ENCODE peak calls at places on chromosome 13, in six cellular contexts. One of them, this sample, is unnamed.

GRCh38 chr13:41029629-41030028 is 10.5 kb upstream of the ELF1 start:
- DNase-seq in PC-3: peak; percentile 10
- DNase-seq in endodermal cell: peak; percentile 68
- DNase-seq in left ventricle myocardium inferior: no peak
- DNase-seq in tibial nerve: no peak
- DNase-seq in endothelial cell: no peak
- DNase-seq in this sample: no peak

GRCh38 chr13:100490692-100491091 is 97.9 kb downstream of the GGACT start:
- DNase-seq in endothelial cell: no peak
- DNase-seq in PC-3: no peak
- DNase-seq in endodermal cell: peak; percentile 88
- DNase-seq in tibial nerve: no peak
- DNase-seq in left ventricle myocardium inferior: no peak
- DNase-seq in this sample: no peak

GRCh38 chr13:108302279-108302678 is 32.8 kb downstream of the TNFSF13B start:
- DNase-seq in left ventricle myocardium inferior: no peak
- DNase-seq in PC-3: peak; percentile 16
- DNase-seq in endothelial cell: no peak
- DNase-seq in endodermal cell: no peak
- DNase-seq in tibial nerve: no peak
- DNase-seq in this sample: no peak

GRCh38 chr13:95677564-95678386 is 836 bp downstream of the DNAJC3 start:
- DNase-seq in PC-3: peak; percentile 21
- DNase-seq in left ventricle myocardium inferior: no peak
- DNase-seq in tibial nerve: no peak
- DNase-seq in endodermal cell: no peak
- DNase-seq in endothelial cell: no peak
- DNase-seq in this sample: peak; percentile 35

GRCh38 chr13:98585398-98585754 is 8.5 kb upstream of the STK24 start:
- DNase-seq in left ventricle myocardium inferior: no peak
- DNase-seq in endodermal cell: no peak
- DNase-seq in PC-3: no peak
- DNase-seq in endothelial cell: no peak
- DNase-seq in tibial nerve: no peak
- DNase-seq in this sample: no peak

GRCh38 chr13:107867701-107868661 is 347.4 kb downstream of the LIG4 start:
- DNase-seq in endodermal cell: peak; percentile 89
- DNase-seq in PC-3: peak; percentile 61
- DNase-seq in tibial nerve: no peak
- DNase-seq in endothelial cell: peak; percentile 68
- DNase-seq in left ventricle myocardium inferior: no peak
- DNase-seq in this sample: no peak

GRCh38 chr13:72255908-72256307 is 388.9 kb upstream of the DACH1 start:
- DNase-seq in tibial nerve: no peak
- DNase-seq in left ventricle myocardium inferior: no peak
- DNase-seq in PC-3: peak; percentile 70
- DNase-seq in endodermal cell: peak; percentile 85
- DNase-seq in endothelial cell: peak; percentile 56
- DNase-seq in this sample: no peak

GRCh38 chr13:110103479-110103878 is 203.5 kb downstream of the COL4A1 start:
- DNase-seq in left ventricle myocardium inferior: no peak
- DNase-seq in endodermal cell: no peak
- DNase-seq in tibial nerve: no peak
- DNase-seq in endothelial cell: no peak
- DNase-seq in PC-3: peak; percentile 37
- DNase-seq in this sample: no peak

GRCh38 chr13:66556306-66556705 is 673.8 kb downstream of the PCDH9 start:
- DNase-seq in PC-3: peak; percentile 38
- DNase-seq in left ventricle myocardium inferior: no peak
- DNase-seq in endodermal cell: no peak
- DNase-seq in tibial nerve: no peak
- DNase-seq in endothelial cell: no peak
- DNase-seq in this sample: no peak

GRCh38 chr13:43279696-43280095 is 256.3 kb downstream of the DNAJC15 start:
- DNase-seq in endothelial cell: no peak
- DNase-seq in PC-3: no peak
- DNase-seq in left ventricle myocardium inferior: no peak
- DNase-seq in endodermal cell: no peak
- DNase-seq in tibial nerve: no peak
- DNase-seq in this sample: no peak

GRCh38 chr13:59488436-59488835 is 675.3 kb downstream of the DIAPH3 start:
- DNase-seq in endodermal cell: no peak
- DNase-seq in tibial nerve: no peak
- DNase-seq in PC-3: peak; percentile 3
- DNase-seq in left ventricle myocardium inferior: no peak
- DNase-seq in endothelial cell: no peak
- DNase-seq in this sample: no peak

GRCh38 chr13:49400755-49401659 is 42.9 kb downstream of the CAB39L start:
- DNase-seq in left ventricle myocardium inferior: no peak
- DNase-seq in tibial nerve: no peak
- DNase-seq in endothelial cell: no peak
- DNase-seq in PC-3: peak; percentile 31
- DNase-seq in endodermal cell: no peak
- DNase-seq in this sample: no peak

GRCh38 chr13:34577051-34577450 is 365.0 kb upstream of the NBEA start:
- DNase-seq in PC-3: peak; percentile 8
- DNase-seq in endodermal cell: no peak
- DNase-seq in tibial nerve: no peak
- DNase-seq in endothelial cell: no peak
- DNase-seq in left ventricle myocardium inferior: no peak
- DNase-seq in this sample: no peak

GRCh38 chr13:77425705-77426104 is 98.8 kb upstream of the MYCBP2 start:
- DNase-seq in left ventricle myocardium inferior: no peak
- DNase-seq in PC-3: no peak
- DNase-seq in endothelial cell: no peak
- DNase-seq in endodermal cell: no peak
- DNase-seq in tibial nerve: no peak
- DNase-seq in this sample: no peak

GRCh38 chr13:29858231-29858630 is 7.8 kb upstream of the UBL3 start:
- DNase-seq in tibial nerve: no peak
- DNase-seq in endodermal cell: no peak
- DNase-seq in PC-3: no peak
- DNase-seq in endothelial cell: no peak
- DNase-seq in left ventricle myocardium inferior: no peak
- DNase-seq in this sample: no peak

GRCh38 chr13:43303040-43303729 is 279.8 kb downstream of the DNAJC15 start:
- DNase-seq in tibial nerve: no peak
- DNase-seq in endodermal cell: peak; percentile 86
- DNase-seq in endothelial cell: peak; percentile 59
- DNase-seq in PC-3: peak; percentile 50
- DNase-seq in left ventricle myocardium inferior: peak; percentile 54
- DNase-seq in this sample: no peak

GRCh38 chr13:63381078-63381859 is 1965.6 kb upstream of the PCDH20 start:
- DNase-seq in PC-3: peak; percentile 11
- DNase-seq in left ventricle myocardium inferior: no peak
- DNase-seq in endothelial cell: no peak
- DNase-seq in tibial nerve: no peak
- DNase-seq in endodermal cell: no peak
- DNase-seq in this sample: no peak

GRCh38 chr13:87669379-87669978 is 1.7 kb upstream of the SLITRK5 start:
- DNase-seq in endothelial cell: no peak
- DNase-seq in tibial nerve: no peak
- DNase-seq in left ventricle myocardium inferior: no peak
- DNase-seq in endodermal cell: peak; percentile 68
- DNase-seq in PC-3: peak; percentile 59
- DNase-seq in this sample: no peak

GRCh38 chr13:57631607-57632275 is at the start of gene PCDH17:
- DNase-seq in endothelial cell: peak; percentile 32
- DNase-seq in endodermal cell: no peak
- DNase-seq in left ventricle myocardium inferior: peak; percentile 23
- DNase-seq in PC-3: no peak
- DNase-seq in tibial nerve: no peak
- DNase-seq in this sample: no peak

GRCh38 chr13:24459234-24459633 is 53.3 kb downstream of the PARP4 start:
- DNase-seq in PC-3: no peak
- DNase-seq in endothelial cell: no peak
- DNase-seq in tibial nerve: no peak
- DNase-seq in endodermal cell: no peak
- DNase-seq in left ventricle myocardium inferior: no peak
- DNase-seq in this sample: no peak

GRCh38 chr13:104740616-104741222 is 1674.5 kb upstream of the SLC10A2 start:
- DNase-seq in endothelial cell: no peak
- DNase-seq in left ventricle myocardium inferior: no peak
- DNase-seq in endodermal cell: no peak
- DNase-seq in tibial nerve: no peak
- DNase-seq in PC-3: no peak
- DNase-seq in this sample: no peak

GRCh38 chr13:61779456-61779855 is 363.8 kb upstream of the PCDH20 start:
- DNase-seq in endodermal cell: peak; percentile 63
- DNase-seq in tibial nerve: no peak
- DNase-seq in PC-3: no peak
- DNase-seq in endothelial cell: no peak
- DNase-seq in left ventricle myocardium inferior: no peak
- DNase-seq in this sample: no peak

GRCh38 chr13:52026246-52026626 is 1.7 kb downstream of the UTP14C start:
- DNase-seq in endothelial cell: no peak
- DNase-seq in left ventricle myocardium inferior: no peak
- DNase-seq in PC-3: no peak
- DNase-seq in endodermal cell: peak; percentile 54
- DNase-seq in tibial nerve: no peak
- DNase-seq in this sample: no peak
- TF ChIP-seq CTCF in endothelial cell: no peak
- TF ChIP-seq CTCF in left ventricle myocardium inferior: no peak
- TF ChIP-seq CTCF in PC-3: peak; percentile 15
- TF ChIP-seq CTCF in endodermal cell: peak; percentile 51
- TF ChIP-seq CTCF in tibial nerve: no peak
- TF ChIP-seq CTCF in this sample: no peak

GRCh38 chr13:113455384-113455783 is 2.1 kb upstream of the ADPRHL1 start:
- DNase-seq in tibial nerve: no peak
- DNase-seq in endothelial cell: no peak
- DNase-seq in PC-3: no peak
- DNase-seq in left ventricle myocardium inferior: no peak
- DNase-seq in endodermal cell: no peak
- DNase-seq in this sample: no peak

GRCh38 chr13:113458218-113459065 is 5.2 kb upstream of the ADPRHL1 start:
- DNase-seq in tibial nerve: no peak
- DNase-seq in endodermal cell: peak; percentile 74
- DNase-seq in PC-3: no peak
- DNase-seq in endothelial cell: peak; percentile 56
- DNase-seq in left ventricle myocardium inferior: no peak
- DNase-seq in this sample: no peak

GRCh38 chr13:113454936-113455335 is 1.6 kb upstream of the ADPRHL1 start:
- DNase-seq in tibial nerve: no peak
- DNase-seq in PC-3: no peak
- DNase-seq in endodermal cell: no peak
- DNase-seq in left ventricle myocardium inferior: no peak
- DNase-seq in endothelial cell: no peak
- DNase-seq in this sample: no peak

GRCh38 chr13:113456116-113456702 is 2.9 kb upstream of the ADPRHL1 start:
- DNase-seq in left ventricle myocardium inferior: no peak
- DNase-seq in endodermal cell: no peak
- DNase-seq in endothelial cell: no peak
- DNase-seq in PC-3: no peak
- DNase-seq in tibial nerve: no peak
- DNase-seq in this sample: no peak

DNA sequence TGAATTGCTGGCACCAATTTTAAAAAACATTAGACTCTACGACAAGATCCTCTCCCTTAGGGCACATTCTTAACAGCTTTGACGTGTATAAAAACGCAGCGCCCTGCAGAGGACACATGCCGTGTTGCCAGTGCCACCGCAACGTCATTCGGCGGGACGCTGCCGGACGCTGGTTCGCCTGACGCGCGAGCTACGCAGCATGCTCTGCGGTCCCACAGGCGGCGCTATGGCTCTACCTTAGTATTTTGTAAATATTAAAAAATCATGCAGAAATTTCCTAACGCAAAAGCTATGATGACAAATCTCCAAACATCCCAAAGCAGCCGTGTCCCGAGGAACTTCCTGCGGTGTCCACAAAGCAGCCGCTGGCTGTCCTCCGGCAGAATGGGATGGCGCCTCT is 4.2 kb upstream of the ADPRHL1 start:
- DNase-seq in tibial nerve: no peak
- DNase-seq in left ventricle myocardium inferior: no peak
- DNase-seq in endodermal cell: no peak
- DNase-seq in endothelial cell: no peak
- DNase-seq in PC-3: no peak
- DNase-seq in this sample: no peak
- TF ChIP-seq CTCF in tibial nerve: no peak
- TF ChIP-seq CTCF in left ventricle myocardium inferior: no peak
- TF ChIP-seq CTCF in endodermal cell: peak; percentile 29
- TF ChIP-seq CTCF in endothelial cell: no peak
- TF ChIP-seq CTCF in PC-3: no peak
- TF ChIP-seq CTCF in this sample: no peak

GRCh38 chr13:51449018-51449417 is 3.8 kb downstream of the INTS6 start:
- DNase-seq in left ventricle myocardium inferior: no peak
- DNase-seq in tibial nerve: no peak
- DNase-seq in endothelial cell: no peak
- DNase-seq in endodermal cell: no peak
- DNase-seq in PC-3: no peak
- DNase-seq in this sample: no peak

GRCh38 chr13:51444922-51445321 is 7.9 kb downstream of the INTS6 start:
- DNase-seq in endothelial cell: no peak
- DNase-seq in endodermal cell: no peak
- DNase-seq in left ventricle myocardium inferior: no peak
- DNase-seq in PC-3: peak; percentile 45
- DNase-seq in tibial nerve: no peak
- DNase-seq in this sample: no peak
- TF ChIP-seq CTCF in endothelial cell: no peak
- TF ChIP-seq CTCF in endodermal cell: peak; percentile 65
- TF ChIP-seq CTCF in left ventricle myocardium inferior: peak; percentile 40
- TF ChIP-seq CTCF in PC-3: peak; percentile 57
- TF ChIP-seq CTCF in tibial nerve: no peak
- TF ChIP-seq CTCF in this sample: no peak

GRCh38 chr13:75830842-75831241 is 194.7 kb downstream of the LMO7 start:
- DNase-seq in left ventricle myocardium inferior: no peak
- DNase-seq in tibial nerve: no peak
- DNase-seq in PC-3: peak; percentile 4
- DNase-seq in endothelial cell: no peak
- DNase-seq in endodermal cell: no peak
- DNase-seq in this sample: no peak

GRCh38 chr13:75831389-75831788 is 195.3 kb downstream of the LMO7 start:
- DNase-seq in tibial nerve: no peak
- DNase-seq in PC-3: no peak
- DNase-seq in endothelial cell: no peak
- DNase-seq in left ventricle myocardium inferior: no peak
- DNase-seq in endodermal cell: no peak
- DNase-seq in this sample: no peak

GRCh38 chr13:75832812-75833211 is 196.7 kb downstream of the LMO7 start:
- DNase-seq in endodermal cell: no peak
- DNase-seq in tibial nerve: no peak
- DNase-seq in left ventricle myocardium inferior: no peak
- DNase-seq in PC-3: no peak
- DNase-seq in endothelial cell: no peak
- DNase-seq in this sample: no peak

GRCh38 chr13:75826391-75826790 is 190.3 kb downstream of the LMO7 start:
- DNase-seq in endodermal cell: no peak
- DNase-seq in endothelial cell: no peak
- DNase-seq in tibial nerve: no peak
- DNase-seq in left ventricle myocardium inferior: no peak
- DNase-seq in PC-3: no peak
- DNase-seq in this sample: no peak

DNA sequence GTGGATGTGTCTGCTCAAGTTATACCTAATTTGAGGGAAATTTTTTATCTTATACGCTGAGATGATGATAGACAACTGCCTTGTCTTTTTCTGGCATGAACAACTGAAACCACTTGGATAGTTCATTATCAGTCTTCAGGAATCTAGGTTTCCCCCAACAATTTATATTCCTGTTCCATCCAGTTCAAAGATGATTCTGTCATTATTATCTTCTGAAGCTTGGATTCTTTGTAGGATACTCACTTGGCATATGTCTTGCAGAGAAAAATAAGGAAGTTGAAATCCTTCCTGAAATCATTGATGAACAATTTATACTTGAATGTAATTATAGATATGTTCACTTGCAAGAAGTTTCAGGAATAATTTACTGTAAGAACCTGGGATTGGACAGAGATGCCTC is 193.7 kb downstream of the LMO7 start:
- DNase-seq in left ventricle myocardium inferior: no peak
- DNase-seq in endothelial cell: no peak
- DNase-seq in endodermal cell: no peak
- DNase-seq in PC-3: no peak
- DNase-seq in tibial nerve: no peak
- DNase-seq in this sample: no peak
- TF ChIP-seq CTCF in left ventricle myocardium inferior: no peak
- TF ChIP-seq CTCF in endothelial cell: no peak
- TF ChIP-seq CTCF in endodermal cell: no peak
- TF ChIP-seq CTCF in PC-3: no peak
- TF ChIP-seq CTCF in tibial nerve: no peak
- TF ChIP-seq CTCF in this sample: no peak

This sample was measured in omental fat pad.